ENCODE peak calls at places on chromosomes 4 and X, in ten cellular contexts. X, Z, G, J, R, U, E, K, I and B are unnamed samples.

GRCh38 chr4:40337081-40337480 is 1.9 kb downstream of the CHRNA9 start:
- DNase-seq in G (no peak), U (no peak), Z (no peak), I (no peak), E (no peak), X (no peak), K (no peak), J (no peak), R (no peak), B (no peak)

GRCh38 chr4:2537011-2537830 is 774 bp downstream of the FAM193A start:
- DNase-seq in R (peak), Z (peak), U (peak), E (no peak), G (peak), K (peak), X (peak), I (peak), J (peak), B (no peak)

GRCh38 chr4:143641406-143641805 is 59.1 kb downstream of the FREM3 start:
- DNase-seq in Z (no peak), X (peak), E (no peak), I (no peak), K (no peak), U (no peak), R (no peak), G (peak), J (no peak), B (no peak)

GRCh38 chr4:19382993-19383392 is 868.7 kb upstream of the SLIT2 start:
- DNase-seq in G (no peak), Z (peak), U (no peak), E (no peak), R (no peak), I (no peak), J (no peak), K (no peak), X (peak), B (peak)

GRCh38 chr4:145907827-145908226 is 30.8 kb downstream of the ZNF827 start:
- DNase-seq in X (peak), I (no peak), E (no peak), K (no peak), R (no peak), Z (no peak), J (no peak), U (no peak), G (no peak), B (no peak)

GRCh38 chrX:135740683-135741149 is 27.3 kb downstream of the CT45A3 start:
- DNase-seq in Z (no peak), R (peak), K (no peak), J (peak), G (peak), U (peak), I (no peak), E (no peak), X (peak), B (no peak)

GRCh38 chrX:150569155-150569477 is 695 bp downstream of the MTM1 start:
- DNase-seq in X (no peak), U (peak), J (peak), R (no peak), G (no peak), Z (peak), K (no peak), I (no peak), E (no peak), B (no peak)

GRCh38 chr4:113636438-113636818 is 125.1 kb downstream of the CAMK2D start:
- DNase-seq in R (peak), K (no peak), E (no peak), X (no peak), U (no peak), I (no peak), Z (no peak), J (peak), G (no peak), B (no peak)

GRCh38 chrX:1521459-1521956 is 15.5 kb downstream of the P2RY8 start:
- DNase-seq in K (no peak), U (no peak), I (no peak), G (no peak), E (no peak), X (no peak), Z (no peak), R (peak), J (peak), B (no peak)

GRCh38 chrX:11970935-11971334 is 167.3 kb upstream of the FRMPD4 start:
- DNase-seq in R (no peak), Z (peak), U (no peak), E (no peak), K (no peak), X (no peak), G (no peak), I (no peak), J (no peak), B (no peak)

GRCh38 chr4:3834921-3835521 is 68.8 kb downstream of the ADRA2C start:
- DNase-seq in R (no peak), J (no peak), G (no peak), Z (no peak), K (no peak), I (no peak), X (no peak), U (peak), E (no peak), B (no peak)

GRCh38 chr4:156505341-156505955 is 466.2 kb downstream of the PDGFC start:
- DNase-seq in J (peak), K (no peak), R (no peak), I (no peak), G (no peak), X (no peak), E (no peak), U (no peak), Z (no peak), B (no peak)

GRCh38 chrX:1072637-1073377 is 139.6 kb downstream of the CRLF2 start:
- DNase-seq in J (no peak), U (no peak), I (no peak), G (no peak), R (no peak), E (no peak), X (no peak), K (no peak), Z (no peak), B (no peak)

GRCh38 chrX:40736170-40736505 is 796 bp upstream of the MED14 start:
- DNase-seq in K (no peak), Z (no peak), E (no peak), I (no peak), U (no peak), G (no peak), R (no peak), X (no peak), J (peak), B (peak)

GRCh38 chr4:7890635-7891393 is 48.8 kb downstream of the AFAP1 start:
- DNase-seq in G (peak), U (peak), I (no peak), E (no peak), J (no peak), R (no peak), K (no peak), Z (peak), X (peak), B (peak)

GRCh38 chrX:23952984-23953907 is 45.4 kb downstream of the CXorf58 start:
- DNase-seq in G (peak), Z (no peak), J (peak), E (no peak), I (no peak), R (peak), U (peak), X (no peak), K (peak), B (no peak)

GRCh38 chr4:78179188-78179587 is 122.1 kb downstream of the FRAS1 start:
- DNase-seq in R (no peak), J (no peak), I (no peak), X (no peak), E (no peak), Z (peak), U (no peak), K (no peak), G (no peak), B (no peak)

GRCh38 chr4:100042235-100042634 is 92.2 kb upstream of the H2AZ1 start:
- DNase-seq in Z (no peak), I (no peak), X (peak), E (no peak), K (no peak), G (no peak), U (no peak), J (no peak), R (no peak), B (no peak)

GRCh38 chr4:48082956-48083355 is 51.1 kb downstream of the TXK start:
- DNase-seq in X (no peak), I (no peak), Z (no peak), E (no peak), R (no peak), U (no peak), K (no peak), J (no peak), G (no peak), B (no peak)

GRCh38 chrX:108763559-108763958 is 27.2 kb upstream of the IRS4 start:
- DNase-seq in U (no peak), E (no peak), J (no peak), R (no peak), X (no peak), I (no peak), Z (no peak), G (no peak), K (no peak), B (no peak)

GRCh38 chr4:83107636-83108035 is 6.9 kb downstream of the PLAC8 start:
- DNase-seq in I (no peak), R (no peak), U (no peak), X (no peak), J (peak), E (no peak), K (no peak), G (no peak), Z (no peak), B (no peak)

GRCh38 chr4:6769138-6769983 is 13.2 kb upstream of the KIAA0232 start:
- DNase-seq in R (no peak), E (no peak), K (no peak), G (no peak), Z (no peak), X (no peak), J (no peak), I (no peak), U (no peak), B (no peak)